ENCODE peak calls at places on chromosomes 4 and X, in eight cellular contexts. One of them, this sample, is unnamed.

GRCh38 chr4:78656968-78657445 is 105.4 kb downstream of the ANXA3 start:
- DNase-seq in prostate gland: no peak
- DNase-seq in Panc1: no peak
- DNase-seq in stomach: no peak
- DNase-seq in HCT116: no peak
- DNase-seq in transverse colon: no peak
- DNase-seq in sigmoid colon: no peak
- DNase-seq in GM12891: no peak
- DNase-seq in this sample: no peak

GRCh38 chr4:17578482-17578891 is 1.5 kb downstream of the LAP3 start:
- DNase-seq in prostate gland: no peak
- DNase-seq in transverse colon: no peak
- DNase-seq in HCT116: no peak
- DNase-seq in Panc1: no peak
- DNase-seq in GM12891: peak
- DNase-seq in stomach: no peak
- DNase-seq in sigmoid colon: no peak
- DNase-seq in this sample: no peak

GRCh38 chr4:38155589-38156294 is 195.5 kb downstream of the PTTG2 start:
- DNase-seq in stomach: no peak
- DNase-seq in prostate gland: no peak
- DNase-seq in GM12891: no peak
- DNase-seq in sigmoid colon: no peak
- DNase-seq in HCT116: no peak
- DNase-seq in transverse colon: no peak
- DNase-seq in Panc1: no peak
- DNase-seq in this sample: no peak

GRCh38 chrX:148382983-148383382 is 117.4 kb upstream of the AFF2 start:
- DNase-seq in stomach: no peak
- DNase-seq in GM12891: no peak
- DNase-seq in Panc1: no peak
- DNase-seq in prostate gland: no peak
- DNase-seq in HCT116: no peak
- DNase-seq in transverse colon: no peak
- DNase-seq in sigmoid colon: no peak
- DNase-seq in this sample: no peak

GRCh38 chr4:128471576-128471975 is 184.0 kb upstream of the PGRMC2 start:
- DNase-seq in stomach: no peak
- DNase-seq in transverse colon: no peak
- DNase-seq in Panc1: no peak
- DNase-seq in sigmoid colon: no peak
- DNase-seq in HCT116: no peak
- DNase-seq in GM12891: no peak
- DNase-seq in prostate gland: no peak
- DNase-seq in this sample: no peak

GRCh38 chr4:42638276-42638675 is 18.6 kb downstream of the ATP8A1 start:
- DNase-seq in transverse colon: no peak
- DNase-seq in sigmoid colon: no peak
- DNase-seq in stomach: no peak
- DNase-seq in HCT116: no peak
- DNase-seq in GM12891: no peak
- DNase-seq in Panc1: no peak
- DNase-seq in prostate gland: no peak
- DNase-seq in this sample: no peak

GRCh38 chrX:10168226-10168625 is 11.5 kb downstream of the CLCN4 start:
- DNase-seq in HCT116: no peak
- DNase-seq in Panc1: no peak
- DNase-seq in transverse colon: no peak
- DNase-seq in sigmoid colon: peak
- DNase-seq in prostate gland: no peak
- DNase-seq in stomach: no peak
- DNase-seq in GM12891: no peak
- DNase-seq in this sample: no peak

GRCh38 chrX:28552322-28552721 is 34.9 kb upstream of the IL1RAPL1 start:
- DNase-seq in sigmoid colon: no peak
- DNase-seq in stomach: no peak
- DNase-seq in prostate gland: no peak
- DNase-seq in transverse colon: no peak
- DNase-seq in HCT116: no peak
- DNase-seq in GM12891: no peak
- DNase-seq in Panc1: no peak
- DNase-seq in this sample: no peak

GRCh38 chr4:28702571-28702970 is 1841.9 kb downstream of the STIM2 start:
- DNase-seq in prostate gland: no peak
- DNase-seq in stomach: no peak
- DNase-seq in Panc1: no peak
- DNase-seq in GM12891: no peak
- DNase-seq in HCT116: no peak
- DNase-seq in transverse colon: no peak
- DNase-seq in sigmoid colon: no peak
- DNase-seq in this sample: no peak

GRCh38 chr4:138175337-138175794 is 66.8 kb downstream of the SLC7A11 start:
- DNase-seq in sigmoid colon: no peak
- DNase-seq in Panc1: no peak
- DNase-seq in HCT116: no peak
- DNase-seq in stomach: peak
- DNase-seq in GM12891: no peak
- DNase-seq in prostate gland: peak
- DNase-seq in transverse colon: peak
- DNase-seq in this sample: no peak

GRCh38 chr4:43525646-43526045 is 633.1 kb downstream of the GRXCR1 start:
- DNase-seq in prostate gland: no peak
- DNase-seq in GM12891: no peak
- DNase-seq in HCT116: no peak
- DNase-seq in Panc1: no peak
- DNase-seq in transverse colon: no peak
- DNase-seq in stomach: no peak
- DNase-seq in sigmoid colon: no peak
- DNase-seq in this sample: no peak

GRCh38 chrX:19877431-19877830 is 10.0 kb downstream of the SH3KBP1 start:
- DNase-seq in transverse colon: no peak
- DNase-seq in stomach: no peak
- DNase-seq in HCT116: no peak
- DNase-seq in sigmoid colon: no peak
- DNase-seq in Panc1: no peak
- DNase-seq in GM12891: no peak
- DNase-seq in prostate gland: no peak
- DNase-seq in this sample: no peak

GRCh38 chrX:130834830-130835229 is 68.2 kb downstream of the ENOX2 start:
- DNase-seq in sigmoid colon: no peak
- DNase-seq in Panc1: no peak
- DNase-seq in HCT116: no peak
- DNase-seq in stomach: no peak
- DNase-seq in GM12891: no peak
- DNase-seq in transverse colon: no peak
- DNase-seq in prostate gland: no peak
- DNase-seq in this sample: no peak

GRCh38 chr4:54067163-54067562 is 2.8 kb upstream of the CHIC2 start:
- DNase-seq in GM12891: no peak
- DNase-seq in stomach: peak
- DNase-seq in sigmoid colon: peak
- DNase-seq in prostate gland: peak
- DNase-seq in transverse colon: peak
- DNase-seq in HCT116: peak
- DNase-seq in Panc1: no peak
- DNase-seq in this sample: no peak

GRCh38 chr4:185950891-185951290 is 118.1 kb upstream of the TLR3 start:
- DNase-seq in Panc1: no peak
- DNase-seq in HCT116: no peak
- DNase-seq in sigmoid colon: no peak
- DNase-seq in transverse colon: no peak
- DNase-seq in prostate gland: no peak
- DNase-seq in GM12891: no peak
- DNase-seq in stomach: no peak
- DNase-seq in this sample: no peak

GRCh38 chrX:20173856-20174255 is 32.2 kb upstream of the EIF1AX start:
- DNase-seq in sigmoid colon: no peak
- DNase-seq in transverse colon: no peak
- DNase-seq in prostate gland: no peak
- DNase-seq in stomach: no peak
- DNase-seq in GM12891: no peak
- DNase-seq in Panc1: no peak
- DNase-seq in HCT116: no peak
- DNase-seq in this sample: no peak

GRCh38 chrX:155094468-155095061 is 23.3 kb downstream of the BRCC3 start:
- DNase-seq in sigmoid colon: no peak
- DNase-seq in transverse colon: no peak
- DNase-seq in GM12891: no peak
- DNase-seq in HCT116: no peak
- DNase-seq in prostate gland: no peak
- DNase-seq in stomach: no peak
- DNase-seq in Panc1: no peak
- DNase-seq in this sample: no peak

GRCh38 chr4:107956011-107956410 is 24.7 kb downstream of the CYP2U1 start:
- DNase-seq in prostate gland: no peak
- DNase-seq in Panc1: no peak
- DNase-seq in transverse colon: no peak
- DNase-seq in GM12891: no peak
- DNase-seq in stomach: no peak
- DNase-seq in HCT116: no peak
- DNase-seq in sigmoid colon: no peak
- DNase-seq in this sample: no peak

GRCh38 chrX:46653482-46653881 is 79.9 kb downstream of the CHST7 start:
- DNase-seq in stomach: no peak
- DNase-seq in HCT116: no peak
- DNase-seq in GM12891: no peak
- DNase-seq in prostate gland: peak
- DNase-seq in transverse colon: no peak
- DNase-seq in sigmoid colon: no peak
- DNase-seq in Panc1: no peak
- DNase-seq in this sample: no peak

GRCh38 chrX:46648660-46649059 is 75.1 kb downstream of the CHST7 start:
- DNase-seq in HCT116: no peak
- DNase-seq in sigmoid colon: no peak
- DNase-seq in Panc1: no peak
- DNase-seq in stomach: no peak
- DNase-seq in prostate gland: no peak
- DNase-seq in transverse colon: no peak
- DNase-seq in GM12891: no peak
- DNase-seq in this sample: no peak

GRCh38 chrX:46647251-46647650 is 73.7 kb downstream of the CHST7 start:
- DNase-seq in Panc1: no peak
- DNase-seq in stomach: no peak
- DNase-seq in transverse colon: no peak
- DNase-seq in prostate gland: no peak
- DNase-seq in HCT116: no peak
- DNase-seq in GM12891: no peak
- DNase-seq in sigmoid colon: no peak
- DNase-seq in this sample: no peak

GRCh38 chrX:46645614-46646013 is 72.0 kb downstream of the CHST7 start:
- DNase-seq in Panc1: no peak
- DNase-seq in GM12891: no peak
- DNase-seq in stomach: no peak
- DNase-seq in transverse colon: no peak
- DNase-seq in sigmoid colon: no peak
- DNase-seq in HCT116: no peak
- DNase-seq in prostate gland: no peak
- DNase-seq in this sample: no peak

GRCh38 chrX:46649421-46650260 is 76.1 kb downstream of the CHST7 start:
- DNase-seq in stomach: peak
- DNase-seq in sigmoid colon: peak
- DNase-seq in prostate gland: peak
- DNase-seq in Panc1: no peak
- DNase-seq in transverse colon: peak
- DNase-seq in GM12891: no peak
- DNase-seq in HCT116: no peak
- DNase-seq in this sample: no peak
- TF ChIP-seq POLR2AphosphoS5 in stomach: no peak
- TF ChIP-seq POLR2AphosphoS5 in sigmoid colon: no peak
- TF ChIP-seq POLR2AphosphoS5 in prostate gland: no peak
- TF ChIP-seq POLR2AphosphoS5 in Panc1: no peak
- TF ChIP-seq POLR2AphosphoS5 in transverse colon: no peak
- TF ChIP-seq POLR2AphosphoS5 in GM12891: no peak
- TF ChIP-seq POLR2AphosphoS5 in HCT116: no peak
- TF ChIP-seq POLR2AphosphoS5 in this sample: no peak

DNA sequence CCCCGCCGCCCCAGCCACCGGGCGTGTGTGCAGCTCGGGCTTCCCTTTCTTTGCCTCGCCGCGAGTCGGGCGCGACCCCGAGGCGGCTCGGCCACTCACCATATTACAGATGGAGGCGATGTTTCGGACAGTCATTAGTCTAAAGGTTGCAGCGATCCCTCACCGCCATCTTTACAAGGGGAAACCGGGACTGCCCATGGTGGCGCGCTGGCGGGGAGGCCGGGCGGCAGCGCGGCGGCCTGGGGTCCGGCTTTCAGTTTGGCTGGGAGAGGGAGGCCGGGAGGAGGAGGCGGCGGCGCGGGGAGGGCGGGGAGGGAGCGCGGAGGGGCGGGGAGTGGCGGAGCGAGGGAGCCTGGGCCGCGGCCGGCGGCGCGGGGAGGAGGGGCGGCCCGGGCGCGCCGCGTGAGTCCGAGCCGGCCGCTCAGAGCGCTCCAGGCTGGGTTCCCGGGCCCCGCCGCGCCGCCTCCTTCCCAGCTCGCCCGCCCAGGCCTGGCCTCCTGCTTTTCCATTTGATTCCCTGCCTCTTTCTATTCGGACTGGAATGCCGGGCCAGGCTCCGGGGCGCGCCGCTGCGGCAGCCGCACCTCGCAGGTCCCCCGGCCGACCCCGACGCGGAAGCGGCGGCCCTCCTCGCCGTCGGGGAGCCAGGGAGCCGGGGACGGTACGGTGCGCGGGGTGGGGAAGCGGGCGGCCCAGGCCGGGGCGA is at the start of gene USP46:
- DNase-seq in sigmoid colon: peak
- DNase-seq in stomach: peak
- DNase-seq in Panc1: no peak
- DNase-seq in prostate gland: peak
- DNase-seq in HCT116: peak
- DNase-seq in transverse colon: peak
- DNase-seq in GM12891: peak
- DNase-seq in this sample: no peak
- TF ChIP-seq POLR2AphosphoS5 in sigmoid colon: peak
- TF ChIP-seq POLR2AphosphoS5 in stomach: no peak
- TF ChIP-seq POLR2AphosphoS5 in Panc1: peak
- TF ChIP-seq POLR2AphosphoS5 in prostate gland: no peak
- TF ChIP-seq POLR2AphosphoS5 in HCT116: peak
- TF ChIP-seq POLR2AphosphoS5 in transverse colon: peak
- TF ChIP-seq POLR2AphosphoS5 in GM12891: peak
- TF ChIP-seq POLR2AphosphoS5 in this sample: peak

DNA sequence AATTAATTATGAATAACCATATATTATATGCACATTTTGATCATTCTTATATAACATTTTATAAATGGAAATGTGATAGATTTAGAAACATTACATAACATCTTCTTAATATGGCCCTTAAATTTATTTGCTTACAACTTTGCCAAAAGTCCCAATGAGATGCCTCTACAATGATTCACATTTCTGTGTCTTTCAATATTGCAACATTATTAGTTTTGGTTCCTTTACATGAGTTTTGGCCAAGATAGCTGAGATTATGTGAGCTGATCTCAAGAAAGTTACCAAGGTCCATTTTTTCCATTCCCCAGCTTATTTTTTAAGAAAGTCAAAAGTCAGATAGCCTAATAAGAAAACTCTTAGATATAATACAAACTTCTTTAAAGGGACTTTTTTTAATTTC is 361.2 kb downstream of the PCDH7 start:
- DNase-seq in HCT116: no peak
- DNase-seq in sigmoid colon: no peak
- DNase-seq in stomach: no peak
- DNase-seq in GM12891: no peak
- DNase-seq in Panc1: no peak
- DNase-seq in transverse colon: no peak
- DNase-seq in prostate gland: no peak
- DNase-seq in this sample: no peak
- TF ChIP-seq POLR2AphosphoS5 in HCT116: no peak
- TF ChIP-seq POLR2AphosphoS5 in sigmoid colon: no peak
- TF ChIP-seq POLR2AphosphoS5 in stomach: no peak
- TF ChIP-seq POLR2AphosphoS5 in GM12891: no peak
- TF ChIP-seq POLR2AphosphoS5 in Panc1: no peak
- TF ChIP-seq POLR2AphosphoS5 in transverse colon: no peak
- TF ChIP-seq POLR2AphosphoS5 in prostate gland: peak
- TF ChIP-seq POLR2AphosphoS5 in this sample: no peak

GRCh38 chr4:177595413-177595812 is 153.2 kb upstream of the AGA start:
- DNase-seq in prostate gland: no peak
- DNase-seq in sigmoid colon: no peak
- DNase-seq in GM12891: no peak
- DNase-seq in HCT116: no peak
- DNase-seq in transverse colon: no peak
- DNase-seq in stomach: no peak
- DNase-seq in Panc1: no peak
- DNase-seq in this sample: no peak
- TF ChIP-seq POLR2AphosphoS5 in prostate gland: no peak
- TF ChIP-seq POLR2AphosphoS5 in sigmoid colon: no peak
- TF ChIP-seq POLR2AphosphoS5 in GM12891: no peak
- TF ChIP-seq POLR2AphosphoS5 in HCT116: no peak
- TF ChIP-seq POLR2AphosphoS5 in transverse colon: no peak
- TF ChIP-seq POLR2AphosphoS5 in stomach: no peak
- TF ChIP-seq POLR2AphosphoS5 in Panc1: no peak
- TF ChIP-seq POLR2AphosphoS5 in this sample: no peak